ENCODE peak calls at places on chromosomes 6 and 20, in seven cellular contexts. V is uterus, K is K562, L is PC-3, R is HCT116, O is left lung, W is psoas muscle. D is an unnamed sample. For H3K4me1, the result is how much of the 10 kb centered on the place peaks cover.

GRCh38 chr6:168999392-168999791 is 254.3 kb downstream of the THBS2 start:
- DNase-seq in O (no peak), K (no peak), V (no peak), W (no peak), L (peak), R (no peak), D (no peak)

GRCh38 chr6:108592371-108593337 is 31.9 kb downstream of the FOXO3 start:
- DNase-seq in W (peak), R (no peak), V (peak), K (peak), L (no peak), O (no peak), D (no peak)

GRCh38 chr6:95133578-95133977 is 443.8 kb upstream of the MANEA start:
- DNase-seq in R (peak), O (no peak), K (no peak), W (no peak), L (peak), V (no peak), D (peak)

GRCh38 chr6:72580281-72580940 is 41.5 kb upstream of the KCNQ5 start:
- DNase-seq in W (no peak), L (peak), V (no peak), K (peak), O (no peak), R (peak), D (peak)

GRCh38 chr20:63101781-63102719 is 95.3 kb upstream of the BHLHE23 start:
- DNase-seq in R (no peak), O (peak), V (peak), K (no peak), W (peak), L (peak), D (peak)

GRCh38 chr20:55097621-55098020 is 622.2 kb downstream of the DOK5 start:
- DNase-seq in L (no peak), O (no peak), R (no peak), W (no peak), V (no peak), K (no peak), D (no peak)

GRCh38 chr6:35454843-35455110 is 2.6 kb downstream of the FANCE start:
- DNase-seq in O (no peak), R (no peak), K (no peak), V (no peak), W (no peak), L (no peak), D (no peak)

GRCh38 chr6:117444600-117444999 is 18.9 kb upstream of the ROS1 start:
- DNase-seq in R (no peak), O (no peak), K (no peak), W (no peak), L (no peak), V (no peak), D (no peak)

GRCh38 chr6:106360989-106361430 is 493 bp downstream of the CRYBG1 start:
- DNase-seq in L (peak), O (peak), K (no peak), R (no peak), V (no peak), W (peak), D (peak)

GRCh38 chr6:35302604-35303218 is 5.1 kb downstream of the DEF6 start:
- DNase-seq in L (peak), K (peak), V (no peak), W (peak), O (peak), R (peak), D (no peak)

GRCh38 chr20:50387996-50388332 is 122.2 kb upstream of the PTPN1 start:
- DNase-seq in O (no peak), W (no peak), L (no peak), K (peak), V (no peak), R (no peak), D (no peak)

GRCh38 chr20:49343246-49343645 is 65.4 kb upstream of the ZNFX1 start:
- DNase-seq in K (no peak), W (no peak), L (peak), R (no peak), V (peak), O (no peak), D (no peak)

GRCh38 chr6:29743568-29743967 is 20.3 kb downstream of the HLA-F start:
- DNase-seq in K (no peak), R (no peak), W (no peak), O (no peak), L (no peak), V (no peak), D (no peak)

GRCh38 chr20:56429496-56429895 is 17.4 kb downstream of the CASS4 start:
- DNase-seq in L (no peak), V (no peak), W (no peak), K (peak), O (no peak), R (no peak), D (no peak)

GRCh38 chr6:150418825-150419594 is 50.2 kb downstream of the IYD start:
- DNase-seq in O (no peak), R (peak), L (peak), K (peak), W (peak), V (peak), D (peak)

GRCh38 chr6:11604836-11605506 is 67.4 kb downstream of the TMEM170B start:
- DNase-seq in O (no peak), V (no peak), R (no peak), K (no peak), W (peak), L (no peak), D (no peak)

GRCh38 chr6:53230775-53231467 is 82.3 kb upstream of the GCM1 start:
- DNase-seq in R (no peak), W (no peak), L (no peak), V (no peak), K (no peak), O (no peak), D (no peak)

GRCh38 chr6:44655368-44656342 is 268.1 kb downstream of the CDC5L start:
- DNase-seq in W (peak), L (peak), R (peak), O (peak), K (peak), V (peak), D (peak)

DNA sequence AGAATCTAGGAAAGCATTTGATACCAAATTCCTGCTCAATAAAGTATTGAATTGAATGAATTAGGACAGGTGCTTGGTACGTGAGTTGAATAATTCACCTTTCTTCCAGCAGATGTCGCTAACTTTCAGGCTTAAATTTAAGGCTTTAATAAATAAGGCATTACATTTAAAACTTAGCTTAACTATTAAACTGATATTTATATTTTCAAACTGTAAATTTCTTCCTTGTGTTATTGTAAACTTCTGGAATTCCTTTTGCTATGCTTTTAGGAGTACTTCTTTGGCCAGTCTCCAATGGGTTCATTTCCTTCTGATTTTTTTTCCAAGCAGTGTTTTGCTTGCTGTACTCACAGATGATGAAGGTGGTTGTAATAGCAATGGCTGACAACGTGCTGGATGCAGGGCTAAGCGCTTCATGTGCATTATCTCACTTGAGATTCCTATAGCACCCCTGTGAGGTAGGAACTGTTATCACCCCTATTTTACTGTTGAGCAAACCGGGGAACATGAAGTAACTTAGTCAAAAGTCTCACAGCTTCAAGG is 71.3 kb upstream of the SLC2A12 start:
- DNase-seq in L (peak), R (peak), O (no peak), K (peak), V (no peak), W (no peak), D (peak)
- TF ChIP-seq CTCF in L (peak), R (peak), O (peak), K (peak), V (peak), W (peak), D (peak)

GRCh38 chr6:27754408-27754782 is 157.8 kb downstream of the OR2B2 start:
- DNase-seq in R (no peak), W (no peak), L (no peak), K (no peak), V (no peak), O (no peak), D (no peak)
- H3K4me3 ChIP-seq in R (peak), W (peak), L (peak), K (peak), V (peak), O (peak), D (peak)

GRCh38 chr6:15387118-15387517 is 141.2 kb downstream of the JARID2 start:
- DNase-seq in W (no peak), L (no peak), K (no peak), O (no peak), V (no peak), R (no peak), D (no peak)

GRCh38 chr6:15389079-15389758 is 143.3 kb downstream of the JARID2 start:
- DNase-seq in O (no peak), W (no peak), K (no peak), L (no peak), R (no peak), V (no peak), D (no peak)

GRCh38 chr6:15391500-15391899 is 145.6 kb downstream of the JARID2 start:
- DNase-seq in V (no peak), O (no peak), W (no peak), R (no peak), K (no peak), L (peak), D (no peak)

GRCh38 chr6:15392182-15392581 is 146.3 kb downstream of the JARID2 start:
- DNase-seq in K (no peak), L (no peak), V (no peak), W (no peak), O (no peak), R (no peak), D (no peak)

GRCh38 chr6:15389759-15390723 is 144.2 kb downstream of the JARID2 start:
- DNase-seq in O (no peak), W (peak), R (peak), L (peak), V (no peak), K (peak), D (no peak)
- H3K4me1 ChIP-seq in O (under half), W (half or more), R (under half), L (under half), V (under half), K (under half), D (under half)

GRCh38 chr6:110619275-110619908 is 143.0 kb upstream of the SLC22A16 start:
- DNase-seq in R (no peak), W (no peak), V (no peak), O (no peak), K (no peak), L (no peak), D (no peak)
- TF ChIP-seq CTCF in R (no peak), W (no peak), V (no peak), O (no peak), K (no peak), L (no peak), D (no peak)

GRCh38 chr20:57710841-57711240 is 1.0 kb upstream of the PMEPA1 start:
- DNase-seq in R (no peak), W (no peak), V (no peak), L (peak), K (no peak), O (no peak), D (no peak)
- H3K4me3 ChIP-seq in R (no peak), W (peak), V (peak), L (peak), K (no peak), O (peak), D (peak)

DNA sequence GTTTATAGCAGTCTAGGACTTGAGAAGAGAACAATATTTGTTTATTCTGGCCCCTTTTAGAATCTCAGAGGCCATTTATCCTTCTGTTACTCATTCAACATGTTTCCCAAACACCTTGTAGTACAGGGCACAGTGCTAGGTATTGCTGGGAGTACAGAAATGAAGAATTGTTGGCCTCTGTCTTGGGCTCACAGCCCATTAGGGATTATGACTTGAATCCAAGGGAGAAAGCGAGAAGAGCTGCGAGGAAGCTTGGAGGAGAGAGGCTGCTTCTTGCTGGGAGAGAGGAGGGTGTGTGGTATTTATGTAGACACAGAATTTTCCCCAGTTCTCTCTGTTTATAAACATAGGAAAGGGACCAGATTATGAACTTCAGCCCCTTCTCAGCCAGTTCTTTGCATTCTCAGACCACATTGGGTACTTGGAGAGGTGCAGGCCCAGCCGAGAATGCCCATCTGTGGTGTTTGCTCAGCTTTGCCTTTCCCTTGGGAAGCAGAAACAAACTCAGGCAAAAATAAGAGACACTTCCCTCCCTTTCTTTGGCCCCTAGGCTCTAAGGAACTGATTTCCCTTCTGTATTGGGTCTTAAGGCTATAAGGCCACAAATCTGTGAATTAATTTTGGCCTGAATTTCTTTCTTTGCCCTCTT is 17.9 kb downstream of the CHMP4B start:
- DNase-seq in W (no peak), V (no peak), L (no peak), O (no peak), R (no peak), K (no peak), D (peak)
- H3K4me1 ChIP-seq in W (half or more), V (under half), L (under half), O (half or more), R (under half), K (under half), D (half or more)

D was measured in Caco-2.